ENCODE peak calls at places on chromosomes 16 and 17, in four cellular contexts. C is activated naive CD8-positive, alpha-beta T cell treated with anti-CD3 and anti-CD28 coated beads, Interleukin-2, amount 50 U/mL, for 16 hours; X is effector memory CD4-positive, alpha-beta T cell; D is germinal center. O is an unnamed sample.

GRCh38 chr16:3578610-3579551 is 1.7 kb upstream of the NLRC3 start:
- DNase-seq in C (no peak), X (peak), D (peak), O (no peak)

GRCh38 chr16:66954097-66954659 is 6.9 kb upstream of the CES3 start:
- DNase-seq in C (peak), X (peak), D (peak), O (peak)

GRCh38 chr17:31490991-31491793 is 99.7 kb downstream of the RAB11FIP4 start:
- DNase-seq in C (no peak), X (no peak), D (peak), O (no peak)

GRCh38 chr17:76255801-76256429 is 9.2 kb upstream of the UBALD2 start:
- DNase-seq in C (no peak), X (no peak), D (no peak), O (no peak)

GRCh38 chr17:41559548-41559947 is 12.3 kb downstream of the KRT9 start:
- DNase-seq in C (no peak), X (no peak), D (no peak), O (no peak)

GRCh38 chr17:79272666-79273219 is 198.1 kb downstream of the ENGASE start:
- DNase-seq in C (no peak), X (no peak), D (no peak), O (no peak)

GRCh38 chr17:47204722-47205418 is 4.3 kb upstream of the MYL4 start:
- DNase-seq in C (no peak), X (no peak), D (peak), O (no peak)

GRCh38 chr16:56869513-56870270 is 4.7 kb downstream of the SLC12A3 start:
- DNase-seq in C (no peak), X (no peak), D (peak), O (no peak)

GRCh38 chr16:82936941-82937551 is 310.3 kb downstream of the CDH13 start:
- DNase-seq in C (no peak), X (no peak), D (no peak), O (no peak)

GRCh38 chr16:55710466-55710865 is 54.7 kb downstream of the SLC6A2 start:
- DNase-seq in C (no peak), X (no peak), D (no peak), O (no peak)

GRCh38 chr17:45951941-45952340 is 47.1 kb upstream of the STH start:
- DNase-seq in C (no peak), X (no peak), D (no peak), O (no peak)

GRCh38 chr16:66619534-66620418 is 15.3 kb downstream of the CMTM3 start:
- DNase-seq in C (no peak), X (no peak), D (no peak), O (no peak)

GRCh38 chr16:2857451-2858244 is at the start of gene PRSS22:
- DNase-seq in C (no peak), X (no peak), D (no peak), O (no peak)

GRCh38 chr16:28492511-28492910 is 637 bp upstream of the CLN3 start:
- DNase-seq in C (no peak), X (no peak), D (no peak), O (no peak)

GRCh38 chr16:23554536-23554935 is 2.6 kb downstream of the EARS2 start:
- DNase-seq in C (no peak), X (no peak), D (no peak), O (no peak)

GRCh38 chr16:79845006-79845733 is 244.6 kb upstream of the MAF start:
- DNase-seq in C (no peak), X (no peak), D (no peak), O (no peak)

GRCh38 chr16:78128920-78129319 is 29.5 kb downstream of the WWOX start:
- DNase-seq in C (no peak), X (no peak), D (no peak), O (no peak)

GRCh38 chr16:47045023-47045422 is 71.5 kb upstream of the DNAJA2 start:
- DNase-seq in C (no peak), X (no peak), D (no peak), O (no peak)

GRCh38 chr17:68614718-68615117 is 13.6 kb upstream of the FAM20A start:
- DNase-seq in C (no peak), X (no peak), D (no peak), O (no peak)

GRCh38 chr17:58112970-58113631 is 29.9 kb downstream of the DYNLL2 start:
- DNase-seq in C (peak), X (peak), D (peak), O (peak)

GRCh38 chr16:27820646-27821345 is 242.7 kb downstream of the GSG1L start:
- DNase-seq in C (no peak), X (no peak), D (no peak), O (no peak)

GRCh38 chr17:28738680-28739384 is 5.0 kb upstream of the TRAF4 start:
- DNase-seq in C (peak), X (peak), D (peak), O (no peak)

GRCh38 chr16:27379919-27380318 is 22.1 kb upstream of the IL21R start:
- DNase-seq in C (no peak), X (no peak), D (no peak), O (no peak)

GRCh38 chr17:63113167-63113566 is 147.1 kb downstream of the TANC2 start:
- DNase-seq in C (no peak), X (no peak), D (no peak), O (no peak)

GRCh38 chr17:48374650-48375230 is 55.3 kb downstream of the SKAP1 start:
- DNase-seq in C (no peak), X (peak), D (peak), O (no peak)

GRCh38 chr17:81868674-81869220 is 2.4 kb downstream of the ARHGDIA start:
- DNase-seq in C (no peak), X (no peak), D (no peak), O (no peak)

GRCh38 chr17:2241823-2242222 is 61.8 kb downstream of the SMG6 start:
- DNase-seq in C (no peak), X (no peak), D (no peak), O (no peak)

GRCh38 chr17:49191917-49192741 is 18.2 kb downstream of the GNGT2 start:
- DNase-seq in C (peak), X (peak), D (peak), O (peak)

GRCh38 chr16:82713778-82714177 is 87.0 kb downstream of the CDH13 start:
- DNase-seq in C (no peak), X (no peak), D (no peak), O (no peak)

GRCh38 chr17:6077746-6078145 is 7.6 kb downstream of the WSCD1 start:
- DNase-seq in C (no peak), X (no peak), D (no peak), O (no peak)

GRCh38 chr16:24988593-24989338 is 26.4 kb downstream of the ARHGAP17 start:
- DNase-seq in C (no peak), X (no peak), D (no peak), O (peak)